ENCODE peak calls at places on chromosomes 13 and 19, in four cellular contexts. L is dorsolateral prefrontal cortex, V is colonic mucosa, A is heart right ventricle. K is an unnamed sample.

GRCh38 chr13:51420681-51421476 is 32.0 kb downstream of the INTS6 start:
- DNase-seq in A (no peak), V (no peak), L (no peak), K (no peak)

GRCh38 chr19:5292453-5292842 is 48.2 kb downstream of the PTPRS start:
- DNase-seq in L (no peak), A (peak; percentile 69), V (no peak), K (no peak)

GRCh38 chr13:26584713-26585112 is 27.2 kb downstream of the WASF3 start:
- DNase-seq in L (no peak), A (no peak), V (no peak), K (no peak)

GRCh38 chr19:33679696-33680095 is 57.9 kb downstream of the CHST8 start:
- DNase-seq in V (no peak), L (peak; percentile 3), A (no peak), K (no peak)

GRCh38 chr13:38661276-38661675 is 25.6 kb upstream of the FREM2 start:
- DNase-seq in V (no peak), L (peak; percentile 31), A (no peak), K (no peak)

GRCh38 chr19:31589109-31589508 is 239.9 kb upstream of the TSHZ3 start:
- DNase-seq in V (no peak), A (no peak), L (no peak), K (no peak)

GRCh38 chr19:28044477-28044876 is 1168.5 kb downstream of the UQCRFS1 start:
- DNase-seq in A (no peak), L (no peak), V (no peak), K (no peak)

GRCh38 chr13:60759499-60759898 is 362.5 kb downstream of the TDRD3 start:
- DNase-seq in V (peak; percentile 18), L (no peak), A (no peak), K (no peak)

GRCh38 chr19:49592486-49593232 is 1.7 kb downstream of the PRR12 start:
- DNase-seq in V (peak; percentile 58), L (no peak), A (no peak), K (no peak)

GRCh38 chr13:113671066-113672001 is 4.3 kb downstream of the GRK1 start:
- DNase-seq in L (peak; percentile 23), V (no peak), A (no peak), K (peak; percentile 11)

GRCh38 chr13:38349386-38350113 is at the start of gene UFM1:
- DNase-seq in A (peak; percentile 88), L (peak; percentile 89), V (peak; percentile 94), K (peak; percentile 90)

GRCh38 chr13:82076421-82076820 is 1735.5 kb upstream of the SPRY2 start:
- DNase-seq in L (no peak), V (no peak), A (no peak), K (no peak)

GRCh38 chr13:102678339-102679122 is 16.3 kb downstream of the METTL21C start:
- DNase-seq in V (no peak), L (no peak), A (no peak), K (no peak)

GRCh38 chr19:19280561-19280960 is 7.5 kb upstream of the TM6SF2 start:
- DNase-seq in A (no peak), L (peak; percentile 89), V (no peak), K (no peak)

GRCh38 chr13:62320129-62320724 is 904.6 kb upstream of the PCDH20 start:
- DNase-seq in V (no peak), L (no peak), A (no peak), K (no peak)

GRCh38 chr19:31361728-31362127 is 12.5 kb upstream of the TSHZ3 start:
- DNase-seq in L (no peak), V (no peak), A (no peak), K (no peak)

GRCh38 chr13:19618925-19619324 is 14.5 kb upstream of the MPHOSPH8 start:
- DNase-seq in A (no peak), L (no peak), V (peak; percentile 30), K (no peak)

GRCh38 chr13:105370011-105370645 is 1165.3 kb downstream of the EFNB2 start:
- DNase-seq in L (no peak), A (no peak), V (no peak), K (no peak)

GRCh38 chr13:113793718-113794085 is 34.7 kb downstream of the TMEM255B start:
- DNase-seq in V (no peak), L (no peak), A (no peak), K (no peak)

GRCh38 chr19:18029617-18030338 is 21.8 kb downstream of the ARRDC2 start:
- DNase-seq in L (peak; percentile 56), A (no peak), V (peak; percentile 69), K (no peak)

GRCh38 chr19:36605101-36605838 is at the start of gene ZNF382:
- DNase-seq in A (peak; percentile 87), L (peak; percentile 76), V (peak; percentile 63), K (peak; percentile 83)

GRCh38 chr13:36680918-36681317 is 7.1 kb downstream of the SERTM1 start:
- DNase-seq in L (no peak), A (no peak), V (no peak), K (no peak)

GRCh38 chr19:54893406-54893805 is 12.5 kb upstream of the NCR1 start:
- DNase-seq in A (no peak), L (no peak), V (no peak), K (no peak)

GRCh38 chr19:50325310-50326100 is 3.7 kb downstream of the KCNC3 start:
- DNase-seq in L (peak; percentile 71), V (peak; percentile 54), A (peak; percentile 73), K (peak; percentile 62)

GRCh38 chr19:12346896-12347295 is 13.5 kb upstream of the ZNF563 start:
- DNase-seq in L (no peak), V (no peak), A (no peak), K (no peak)

GRCh38 chr19:5297272-5297669 is 43.3 kb downstream of the PTPRS start:
- DNase-seq in L (no peak), A (no peak), V (no peak), K (no peak)

GRCh38 chr19:44748426-44749254 is at the start of gene BCL3:
- DNase-seq in V (peak; percentile 83), A (peak; percentile 84), L (no peak), K (peak; percentile 82)

GRCh38 chr19:46860846-46861690 is at the start of gene ARHGAP35:
- DNase-seq in A (peak; percentile 43), V (peak; percentile 51), L (no peak), K (no peak)

GRCh38 chr19:11091343-11092153 is 2.3 kb downstream of the LDLR start:
- DNase-seq in V (peak; percentile 79), A (no peak), L (no peak), K (no peak)

GRCh38 chr13:74450525-74450845 is 316.3 kb upstream of the KLF12 start:
- DNase-seq in A (no peak), V (no peak), L (no peak), K (no peak)

GRCh38 chr19:4379383-4380253 is 20.7 kb downstream of the SH3GL1 start:
- DNase-seq in L (no peak), A (no peak), V (no peak), K (no peak)

GRCh38 chr13:30153871-30154426 is 153.4 kb downstream of the KATNAL1 start:
- DNase-seq in A (no peak), L (peak; percentile 72), V (no peak), K (no peak)

GRCh38 chr19:39299832-39300231 is 3.6 kb downstream of the IFNL1 start:
- DNase-seq in A (no peak), V (no peak), L (no peak), K (no peak)

GRCh38 chr13:32087955-32088747 is 56.6 kb downstream of the FRY start:
- DNase-seq in A (no peak), V (no peak), L (no peak), K (no peak)

GRCh38 chr13:106915146-106915545 is 347.2 kb upstream of the ARGLU1 start:
- DNase-seq in L (no peak), V (no peak), A (no peak), K (no peak)

GRCh38 chr13:112877976-112878955 is 90.7 kb upstream of the MCF2L start:
- DNase-seq in L (no peak), V (no peak), A (peak; percentile 5), K (peak; percentile 10)

GRCh38 chr19:40614595-40615411 is 13.6 kb downstream of the LTBP4 start:
- DNase-seq in A (peak; percentile 82), V (peak; percentile 99), L (no peak), K (peak; percentile 87)

GRCh38 chr13:100828226-100828625 is 153.6 kb upstream of the TMTC4 start:
- DNase-seq in V (no peak), L (no peak), A (no peak), K (no peak)

GRCh38 chr13:45055902-45056648 is 64.2 kb upstream of the GTF2F2 start:
- DNase-seq in A (no peak), V (peak; percentile 28), L (peak; percentile 37), K (no peak)

GRCh38 chr13:33870046-33870668 is 52.2 kb downstream of the RFC3 start:
- DNase-seq in L (no peak), A (no peak), V (no peak), K (no peak)
- H3K27ac ChIP-seq in L (no peak overlapping the region), A (no peak overlapping the region), V (no peak overlapping the region), K (no peak overlapping the region)

DNA sequence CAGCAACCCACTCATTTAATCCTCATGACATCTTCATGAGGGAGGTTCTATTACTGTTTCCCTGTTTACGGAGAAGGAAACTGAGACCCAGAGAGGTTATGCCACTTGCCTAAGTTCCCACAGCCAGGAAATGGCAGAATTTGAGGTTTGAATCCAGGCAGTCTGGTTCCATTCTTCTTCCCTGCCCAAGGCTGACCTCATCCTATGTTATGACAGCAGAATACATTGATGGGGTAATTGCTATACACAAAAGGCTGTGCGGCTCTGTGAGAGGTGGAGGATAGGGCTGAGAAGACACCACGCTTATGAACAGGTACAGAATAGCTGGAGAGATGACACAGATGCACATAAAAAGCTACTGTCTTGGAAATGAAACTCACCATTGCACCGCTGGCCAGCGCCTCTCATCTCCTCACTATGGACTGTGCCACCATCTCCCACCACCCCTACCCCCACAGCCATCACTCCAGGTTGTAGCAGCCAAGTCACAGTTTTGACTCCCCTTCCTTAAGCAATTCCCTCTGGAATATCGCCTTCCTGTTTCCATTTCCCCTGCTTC is 11.5 kb downstream of the MAG start:
- DNase-seq in L (no peak), A (no peak), V (no peak), K (no peak)
- H3K27ac ChIP-seq in L (no peak overlapping the region), A (no peak overlapping the region), V (no peak overlapping the region), K (no peak overlapping the region)

DNA sequence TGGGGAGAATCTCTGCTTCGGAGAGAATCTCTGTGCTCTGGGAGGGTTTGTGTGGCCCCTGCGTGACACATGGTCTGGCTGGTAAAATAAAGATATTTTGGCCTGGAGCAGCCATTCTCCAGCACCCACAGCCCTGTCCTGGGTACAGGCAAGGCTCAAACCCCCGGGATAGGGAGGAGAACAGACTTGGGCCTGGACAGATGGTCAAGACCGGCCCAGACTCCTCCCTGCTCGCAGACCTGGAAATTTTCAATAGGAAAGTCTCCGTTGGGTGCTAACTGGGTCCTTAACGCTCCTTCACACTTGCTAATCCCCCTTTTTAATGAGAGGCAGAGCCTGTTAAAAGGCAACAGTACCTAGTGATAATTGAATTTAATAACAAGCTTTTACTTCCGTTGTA is 2.5 kb downstream of the PALM start:
- DNase-seq in A (no peak), L (no peak), V (no peak), K (no peak)
- H3K27ac ChIP-seq in A (peak overlapping the region; percentile 88), L (peak overlapping the region; percentile 88), V (no peak overlapping the region), K (peak overlapping the region; percentile 94)

DNA sequence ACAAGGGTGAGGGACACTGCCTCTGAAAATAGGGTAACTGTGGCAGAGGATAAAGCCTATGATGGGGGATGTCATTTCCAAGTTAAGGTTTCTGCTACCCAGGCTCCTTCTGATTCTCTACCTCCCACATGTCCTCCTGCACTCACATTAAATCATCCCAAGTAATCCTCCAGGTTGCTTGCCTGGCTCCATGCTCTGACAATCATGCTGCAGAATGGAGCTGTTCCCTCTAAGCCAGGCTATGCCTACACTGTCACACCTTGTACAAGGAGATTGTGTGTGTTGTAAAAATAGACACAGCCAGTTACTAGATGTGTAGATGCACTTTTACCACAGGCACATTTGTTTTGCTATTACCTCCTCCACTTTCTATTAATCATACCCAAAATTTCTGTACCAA is 8.0 kb downstream of the ZNF416 start:
- DNase-seq in L (no peak), A (no peak), V (no peak), K (no peak)
- H3K27ac ChIP-seq in L (no peak overlapping the region), A (no peak overlapping the region), V (no peak overlapping the region), K (no peak overlapping the region)